ENCODE peak calls at places on chromosomes 7 and 10, in nine cellular contexts. L is adipocyte, O is coronary artery, Q is keratinocyte, Z is GM12865, M is heart left ventricle, S is stomach, I is cardiac muscle cell, E is IMR-90. W is an unnamed sample.
A peak's percentile ranks its signal among the peaks of the same experiment; 100 is the strongest.

GRCh38 chr7:14740606-14741005 is 161.9 kb downstream of the DGKB start:
- DNase-seq in L (no peak), O (no peak), Q (no peak), Z (no peak), M (no peak), S (no peak), I (no peak), E (no peak), W (no peak)

GRCh38 chr7:22782616-22783232 is 39.9 kb downstream of the TOMM7 start:
- DNase-seq in L (peak; percentile 49), O (no peak), Q (peak; percentile 26), Z (peak; percentile 83), M (peak; percentile 58), S (peak; percentile 72), I (peak; percentile 57), E (peak; percentile 54), W (peak; percentile 48)

GRCh38 chr7:27185013-27185707 is at the start of gene HOXA11:
- DNase-seq in L (no peak), O (peak; percentile 65), Q (no peak), Z (no peak), M (no peak), S (peak; percentile 22), I (no peak), E (peak; percentile 20), W (peak; percentile 91)

GRCh38 chr7:103101543-103101942 is 26.6 kb downstream of the ARMC10 start:
- DNase-seq in L (no peak), O (no peak), Q (no peak), Z (no peak), M (no peak), S (no peak), I (no peak), E (no peak), W (no peak)

GRCh38 chr7:92042056-92042737 is 92.1 kb downstream of the CYP51A1 start:
- DNase-seq in L (no peak), O (no peak), Q (no peak), Z (no peak), M (no peak), S (peak; percentile 63), I (no peak), E (no peak), W (no peak)

GRCh38 chr7:54833021-54833467 is 74.0 kb upstream of the SEC61G start:
- DNase-seq in L (no peak), O (no peak), Q (no peak), Z (no peak), M (no peak), S (no peak), I (no peak), E (no peak), W (no peak)

GRCh38 chr7:87398441-87398840 is 53.0 kb downstream of the CROT start:
- DNase-seq in L (peak; percentile 44), O (no peak), Q (peak; percentile 33), Z (no peak), M (no peak), S (no peak), I (peak; percentile 38), E (peak; percentile 79), W (peak; percentile 77)

GRCh38 chr7:24653316-24654085 is 80.2 kb downstream of the PALS2 start:
- DNase-seq in L (no peak), O (no peak), Q (no peak), Z (no peak), M (no peak), S (no peak), I (no peak), E (no peak), W (peak; percentile 10)

GRCh38 chr10:7561216-7561893 is 105.4 kb downstream of the ITIH5 start:
- DNase-seq in L (peak; percentile 23), O (no peak), Q (no peak), Z (no peak), M (peak; percentile 84), S (peak; percentile 50), I (peak; percentile 78), E (no peak), W (peak; percentile 47)

GRCh38 chr10:17026686-17027485 is 102.7 kb downstream of the CUBN start:
- DNase-seq in L (peak; percentile 65), O (no peak), Q (no peak), Z (peak; percentile 77), M (no peak), S (no peak), I (peak; percentile 24), E (peak; percentile 32), W (peak; percentile 58)

GRCh38 chr7:63931057-63931600 is 67.5 kb upstream of the ZNF722 start:
- DNase-seq in L (no peak), O (no peak), Q (no peak), Z (no peak), M (no peak), S (no peak), I (no peak), E (no peak), W (no peak)

GRCh38 chr10:36280396-36280795 is 638.3 kb upstream of the FZD8 start:
- DNase-seq in L (peak; percentile 28), O (no peak), Q (no peak), Z (no peak), M (no peak), S (no peak), I (peak; percentile 22), E (peak; percentile 54), W (peak; percentile 22)

GRCh38 chr7:25854059-25854458 is 297.9 kb upstream of the NFE2L3 start:
- DNase-seq in L (no peak), O (no peak), Q (no peak), Z (no peak), M (no peak), S (no peak), I (no peak), E (no peak), W (no peak)

GRCh38 chr10:90920986-90921643 is at the start of gene ANKRD1:
- DNase-seq in L (peak; percentile 85), O (no peak), Q (peak; percentile 69), Z (no peak), M (peak; percentile 71), S (no peak), I (peak; percentile 66), E (peak; percentile 87), W (peak; percentile 90)

GRCh38 chr10:49090696-49091338 is 24.5 kb downstream of the VSTM4 start:
- DNase-seq in L (no peak), O (peak; percentile 46), Q (no peak), Z (no peak), M (no peak), S (no peak), I (no peak), E (no peak), W (no peak)
- H3K4me3 ChIP-seq in L (no peak overlapping the region), O (no peak overlapping the region), Q (no peak overlapping the region), Z (no peak overlapping the region), M (no peak overlapping the region), S (no peak overlapping the region), I (no peak overlapping the region), E (no peak overlapping the region), W (no peak overlapping the region)

GRCh38 chr7:5689716-5690115 is 91.7 kb downstream of the RNF216 start:
- DNase-seq in L (no peak), O (no peak), Q (no peak), Z (no peak), M (no peak), S (no peak), I (peak; percentile 53), E (no peak), W (peak; percentile 58)

GRCh38 chr7:5690931-5691461 is 90.5 kb downstream of the RNF216 start:
- DNase-seq in L (peak; percentile 27), O (no peak), Q (no peak), Z (peak; percentile 70), M (peak; percentile 68), S (no peak), I (no peak), E (no peak), W (peak; percentile 29)

GRCh38 chr7:5686131-5686530 is 95.3 kb downstream of the RNF216 start:
- DNase-seq in L (no peak), O (no peak), Q (no peak), Z (no peak), M (no peak), S (no peak), I (no peak), E (no peak), W (no peak)

GRCh38 chr7:5689118-5689517 is 92.3 kb downstream of the RNF216 start:
- DNase-seq in L (peak; percentile 62), O (no peak), Q (no peak), Z (peak; percentile 68), M (no peak), S (no peak), I (peak; percentile 71), E (peak; percentile 69), W (peak; percentile 65)

GRCh38 chr7:5687936-5688673 is 93.4 kb downstream of the RNF216 start:
- DNase-seq in L (no peak), O (no peak), Q (no peak), Z (no peak), M (no peak), S (no peak), I (no peak), E (no peak), W (no peak)
- H3K4me3 ChIP-seq in L (no peak overlapping the region), O (peak overlapping the region; percentile 48), Q (no peak overlapping the region), Z (no peak overlapping the region), M (no peak overlapping the region), S (no peak overlapping the region), I (no peak overlapping the region), E (no peak overlapping the region), W (no peak overlapping the region)

DNA sequence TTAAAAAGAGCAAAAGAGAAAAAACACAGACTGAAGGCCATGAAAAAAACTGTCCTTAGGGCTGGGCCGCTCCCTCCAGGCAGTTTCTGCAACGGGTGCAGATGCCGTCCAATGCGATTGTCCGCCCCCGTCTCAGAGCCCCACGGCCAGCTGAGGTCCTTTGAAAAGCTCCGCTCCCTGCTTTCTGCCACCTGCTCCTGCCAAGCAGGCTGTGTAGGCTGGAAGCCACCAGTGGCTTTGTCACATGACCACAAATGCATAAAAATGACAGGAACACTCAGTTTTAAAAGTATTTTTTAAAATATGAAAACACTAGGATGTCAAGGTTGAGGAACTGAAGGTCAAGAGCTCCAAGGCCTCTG is 71.7 kb downstream of the AMZ1 start:
- DNase-seq in L (no peak), O (no peak), Q (no peak), Z (no peak), M (no peak), S (peak; percentile 49), I (no peak), E (no peak), W (no peak)
- H3K4me3 ChIP-seq in L (peak overlapping the region; percentile 3), O (peak overlapping the region; percentile 59), Q (no peak overlapping the region), Z (no peak overlapping the region), M (no peak overlapping the region), S (no peak overlapping the region), I (no peak overlapping the region), E (no peak overlapping the region), W (no peak overlapping the region)

GRCh38 chr7:28855538-28856217 is 102.5 kb downstream of the TRIL start:
- DNase-seq in L (peak; percentile 80), O (no peak), Q (peak; percentile 81), Z (no peak), M (no peak), S (no peak), I (peak; percentile 72), E (peak; percentile 97), W (peak; percentile 90)

GRCh38 chr7:28853834-28854749 is 104.0 kb downstream of the TRIL start:
- DNase-seq in L (peak; percentile 75), O (peak; percentile 87), Q (no peak), Z (peak; percentile 82), M (peak; percentile 77), S (peak; percentile 81), I (peak; percentile 56), E (peak; percentile 46), W (peak; percentile 25)

GRCh38 chr7:28856656-28857055 is 101.5 kb downstream of the TRIL start:
- DNase-seq in L (no peak), O (no peak), Q (no peak), Z (no peak), M (no peak), S (no peak), I (no peak), E (no peak), W (peak; percentile 27)

GRCh38 chr7:28853150-28853549 is 105.0 kb downstream of the TRIL start:
- DNase-seq in L (no peak), O (no peak), Q (no peak), Z (no peak), M (no peak), S (no peak), I (no peak), E (no peak), W (no peak)

GRCh38 chr7:28854750-28855074 is 103.4 kb downstream of the TRIL start:
- DNase-seq in L (no peak), O (no peak), Q (no peak), Z (no peak), M (no peak), S (no peak), I (no peak), E (peak; percentile 26), W (no peak)
- H3K4me3 ChIP-seq in L (peak overlapping the region; percentile 83), O (peak overlapping the region; percentile 71), Q (no peak overlapping the region), Z (no peak overlapping the region), M (no peak overlapping the region), S (no peak overlapping the region), I (no peak overlapping the region), E (no peak overlapping the region), W (no peak overlapping the region)